ENCODE peak calls at places on chromosomes 12 and 14, in six cellular contexts. W, L, F, N, D and A are unnamed samples.

GRCh38 chr14:72443991-72444431 is 449.9 kb downstream of the DPF3 start:
- DNase-seq in W (no peak), L (no peak), F (no peak), N (no peak), D (no peak), A (no peak)

GRCh38 chr12:27055966-27056365 is 26.4 kb downstream of the C12orf71 start:
- DNase-seq in W (no peak), L (no peak), F (no peak), N (no peak), D (no peak), A (no peak)

GRCh38 chr12:52613363-52614030 is 4.9 kb downstream of the KRT73 start:
- DNase-seq in W (peak; percentile 28), L (no peak), F (no peak), N (no peak), D (no peak), A (no peak)

GRCh38 chr12:111429760-111430417 is 24.2 kb downstream of the SH2B3 start:
- DNase-seq in W (no peak), L (no peak), F (no peak), N (no peak), D (no peak), A (no peak)

GRCh38 chr12:104695453-104696148 is 238.9 kb downstream of the CHST11 start:
- DNase-seq in W (no peak), L (no peak), F (no peak), N (no peak), D (no peak), A (peak; percentile 65)

GRCh38 chr12:130500835-130501330 is 163.2 kb downstream of the PIWIL1 start:
- DNase-seq in W (peak; percentile 33), L (no peak), F (no peak), N (no peak), D (no peak), A (no peak)

GRCh38 chr12:111442301-111443045 is 36.8 kb downstream of the SH2B3 start:
- DNase-seq in W (peak; percentile 51), L (no peak), F (no peak), N (no peak), D (peak; percentile 22), A (no peak)

GRCh38 chr12:1590083-1590979 is 4.0 kb downstream of the FBXL14 start:
- DNase-seq in W (no peak), L (no peak), F (no peak), N (no peak), D (no peak), A (no peak)

GRCh38 chr14:56217380-56218045 is 99.3 kb downstream of the PELI2 start:
- DNase-seq in W (no peak), L (no peak), F (no peak), N (no peak), D (no peak), A (no peak)

GRCh38 chr14:45790293-45790692 is 537.3 kb upstream of the MIS18BP1 start:
- DNase-seq in W (no peak), L (no peak), F (no peak), N (no peak), D (no peak), A (no peak)

GRCh38 chr12:1800646-1801284 is 19.6 kb upstream of the LRTM2 start:
- DNase-seq in W (peak; percentile 69), L (peak; percentile 5), F (no peak), N (no peak), D (peak; percentile 44), A (no peak)

GRCh38 chr14:24238527-24239037 is 3.8 kb downstream of the TINF2 start:
- DNase-seq in W (no peak), L (no peak), F (no peak), N (no peak), D (no peak), A (no peak)

GRCh38 chr14:22231022-22231421 is 358.0 kb downstream of the DAD1 start:
- DNase-seq in W (no peak), L (no peak), F (no peak), N (no peak), D (no peak), A (no peak)

GRCh38 chr14:22521449-22522239 is 67.4 kb downstream of the DAD1 start:
- DNase-seq in W (no peak), L (no peak), F (no peak), N (no peak), D (no peak), A (no peak)

GRCh38 chr14:71403673-71404072 is 496.4 kb downstream of the PCNX1 start:
- DNase-seq in W (no peak), L (peak; percentile 51), F (no peak), N (no peak), D (no peak), A (no peak)

GRCh38 chr14:70821916-70822705 is 12.8 kb upstream of the MAP3K9 start:
- DNase-seq in W (peak; percentile 75), L (peak; percentile 41), F (no peak), N (peak; percentile 64), D (peak; percentile 67), A (no peak)

GRCh38 chr14:100585448-100586152 is 1.6 kb downstream of the BEGAIN start:
- DNase-seq in W (peak; percentile 39), L (no peak), F (no peak), N (peak; percentile 6), D (no peak), A (no peak)

GRCh38 chr12:84730561-84731162 is 181.9 kb downstream of the SLC6A15 start:
- DNase-seq in W (no peak), L (no peak), F (no peak), N (no peak), D (no peak), A (no peak)

GRCh38 chr12:75087656-75088055 is 122.0 kb downstream of the KCNC2 start:
- DNase-seq in W (no peak), L (peak; percentile 44), F (no peak), N (no peak), D (no peak), A (no peak)

GRCh38 chr12:47736877-47737676 is 11.8 kb upstream of the ENDOU start:
- DNase-seq in W (peak; percentile 93), L (no peak), F (peak; percentile 66), N (peak; percentile 96), D (peak; percentile 95), A (no peak)

GRCh38 chr14:101459392-101459900 is 101.8 kb upstream of the DIO3 start:
- DNase-seq in W (no peak), L (no peak), F (no peak), N (no peak), D (no peak), A (no peak)

GRCh38 chr12:3882896-3883564 is 9.8 kb upstream of the PARP11 start:
- DNase-seq in W (no peak), L (peak; percentile 9), F (no peak), N (no peak), D (no peak), A (no peak)

GRCh38 chr12:78062781-78063180 is 232.1 kb downstream of the NAV3 start:
- DNase-seq in W (no peak), L (peak; percentile 40), F (peak; percentile 14), N (peak; percentile 48), D (peak; percentile 32), A (no peak)

GRCh38 chr12:52907092-52907810 is 2.4 kb upstream of the KRT8 start:
- DNase-seq in W (peak; percentile 85), L (peak; percentile 88), F (no peak), N (peak; percentile 43), D (no peak), A (no peak)

GRCh38 chr12:95637010-95637409 is 85.7 kb upstream of the USP44 start:
- DNase-seq in W (no peak), L (no peak), F (no peak), N (no peak), D (no peak), A (no peak)

GRCh38 chr14:35741345-35742031 is 67.6 kb downstream of the RALGAPA1 start:
- DNase-seq in W (no peak), L (no peak), F (no peak), N (no peak), D (no peak), A (no peak)

GRCh38 chr12:58342736-58343135 is 401.4 kb downstream of the ATP23 start:
- DNase-seq in W (no peak), L (no peak), F (no peak), N (no peak), D (no peak), A (no peak)

GRCh38 chr12:11719678-11720099 is 70.2 kb downstream of the ETV6 start:
- DNase-seq in W (peak; percentile 81), L (peak; percentile 71), F (peak; percentile 61), N (no peak), D (peak; percentile 80), A (peak; percentile 85)

GRCh38 chr14:31968107-31968810 is 108.8 kb upstream of the ARHGAP5 start:
- DNase-seq in W (no peak), L (no peak), F (no peak), N (no peak), D (no peak), A (no peak)

GRCh38 chr12:56593909-56594621 is 36.1 kb downstream of the BAZ2A start:
- DNase-seq in W (peak; percentile 68), L (peak; percentile 78), F (peak; percentile 53), N (peak; percentile 51), D (no peak), A (peak; percentile 46)

GRCh38 chr12:131350943-131351318 is 360.0 kb upstream of the SFSWAP start:
- DNase-seq in W (no peak), L (no peak), F (no peak), N (no peak), D (no peak), A (no peak)

GRCh38 chr12:88579941-88580871 is at the start of gene KITLG:
- DNase-seq in W (peak; percentile 94), L (peak; percentile 91), F (no peak), N (peak; percentile 81), D (peak; percentile 81), A (no peak)
- H3K4me3 ChIP-seq in W (peak within 1 kb of the TSS; percentile 77), L (peak within 1 kb of the TSS; percentile 94), F (peak within 1 kb of the TSS; percentile 76), N (peak within 1 kb of the TSS; percentile 50), D (peak within 1 kb of the TSS; percentile 60), A (peak within 1 kb of the TSS; percentile 84)

GRCh38 chr12:93591137-93591868 is 18.8 kb downstream of the SOCS2 start:
- DNase-seq in W (peak; percentile 84), L (peak; percentile 68), F (peak; percentile 45), N (peak; percentile 59), D (peak; percentile 91), A (no peak)
- TF ChIP-seq CTCF in W (no peak), L (no peak), F (no peak), N (no peak), D (no peak), A (no peak)

GRCh38 chr12:14239935-14240872 is 125.3 kb upstream of the ATF7IP start:
- DNase-seq in W (no peak), L (peak; percentile 79), F (no peak), N (no peak), D (no peak), A (no peak)
- H3K4me3 ChIP-seq in W (peak overlapping the region; percentile 22), L (peak overlapping the region; percentile 51), F (no peak overlapping the region), N (no peak overlapping the region), D (peak overlapping the region; percentile 10), A (no peak overlapping the region)

DNA sequence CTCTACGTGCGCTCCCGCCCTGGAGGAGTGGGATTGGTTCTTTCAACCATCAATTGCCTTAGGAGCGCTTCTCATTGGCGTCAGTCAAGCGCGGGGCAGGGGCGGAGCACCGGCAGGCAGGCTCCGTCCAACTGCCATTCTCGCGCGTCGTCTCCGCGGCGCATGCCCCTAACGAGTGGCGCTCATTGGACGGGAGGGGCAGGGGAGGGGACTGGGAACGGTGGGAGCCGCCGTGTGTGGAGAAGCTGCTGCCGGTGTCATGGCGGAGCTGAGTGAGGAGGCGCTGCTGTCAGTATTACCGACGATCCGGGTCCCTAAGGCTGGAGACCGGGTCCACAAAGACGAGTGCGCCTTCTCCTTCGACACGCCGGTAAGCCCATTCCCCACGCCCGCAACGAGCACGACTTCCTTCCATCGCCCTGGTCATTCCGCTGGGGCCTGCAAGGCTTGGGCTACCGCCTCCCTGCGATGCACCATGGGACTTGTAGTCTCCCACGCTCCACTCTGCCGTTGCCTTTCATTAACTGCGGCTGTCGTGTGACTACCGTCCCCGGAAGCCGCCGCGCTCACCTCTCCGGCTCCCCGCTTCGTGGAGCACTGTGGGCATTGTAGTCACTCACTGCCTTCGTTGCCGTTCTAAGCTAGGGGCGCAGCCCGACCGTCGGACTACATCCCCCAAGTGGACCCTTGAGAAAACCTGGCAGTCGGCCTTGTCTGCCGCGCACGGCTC is at the start of gene USP5:
- DNase-seq in W (peak; percentile 100), L (peak; percentile 98), F (peak; percentile 99), N (peak; percentile 97), D (peak; percentile 100), A (peak; percentile 97)
- TF ChIP-seq CTCF in W (no peak), L (no peak), F (no peak), N (no peak), D (no peak), A (no peak)